ENCODE peak calls at places on chromosomes 12 and 14, in seven cellular contexts. B is neural progenitor cell, M is mammary epithelial cell, S is fibroblast of lung, A is left ventricle myocardium inferior, W is IMR-90, Y is heart left ventricle. L is an unnamed sample.

GRCh38 chr12:617304-617915 is 45.8 kb downstream of the NINJ2 start:
- DNase-seq in Y (peak), S (peak), B (no peak), A (peak), M (no peak), W (peak), L (peak)

GRCh38 chr14:29857545-29857944 is 70.1 kb downstream of the PRKD1 start:
- DNase-seq in A (no peak), B (no peak), Y (no peak), M (no peak), S (no peak), W (no peak), L (no peak)

GRCh38 chr12:131855521-131856142 is 27.4 kb downstream of the MMP17 start:
- DNase-seq in B (no peak), A (no peak), M (no peak), S (no peak), Y (no peak), W (no peak), L (no peak)

GRCh38 chr12:110279976-110280783 is 867 bp upstream of the ATP2A2 start:
- DNase-seq in Y (peak), B (peak), W (peak), M (peak), S (no peak), A (peak), L (peak)

GRCh38 chr12:47808049-47808448 is 11.7 kb downstream of the HDAC7 start:
- DNase-seq in A (peak), W (peak), M (no peak), S (no peak), B (no peak), Y (peak), L (peak)

GRCh38 chr14:102776761-102777710 is at the start of gene TRAF3:
- DNase-seq in A (peak), M (peak), S (peak), W (peak), Y (peak), B (peak), L (peak)

GRCh38 chr14:75849496-75849895 is 132.3 kb downstream of the TGFB3 start:
- DNase-seq in S (no peak), W (no peak), B (no peak), A (no peak), M (no peak), Y (no peak), L (no peak)

GRCh38 chr14:77022219-77022852 is 6.2 kb downstream of the IRF2BPL start:
- DNase-seq in W (no peak), B (no peak), A (no peak), S (no peak), Y (no peak), M (no peak), L (no peak)

GRCh38 chr12:51971679-51972423 is 20.4 kb downstream of the ACVR1B start:
- DNase-seq in S (no peak), A (no peak), B (no peak), W (no peak), Y (no peak), M (no peak), L (no peak)

GRCh38 chr12:99232324-99232723 is 415.2 kb upstream of the GARIN6 start:
- DNase-seq in Y (no peak), W (no peak), M (no peak), S (no peak), B (peak), A (no peak), L (no peak)

GRCh38 chr12:44842669-44843068 is 33.4 kb downstream of the NELL2 start:
- DNase-seq in B (no peak), A (no peak), M (no peak), W (no peak), Y (no peak), S (no peak), L (no peak)

GRCh38 chr14:101877766-101878165 is 86.6 kb upstream of the DYNC1H1 start:
- DNase-seq in B (no peak), W (no peak), Y (no peak), A (no peak), M (no peak), S (no peak), L (no peak)

GRCh38 chr14:90523544-90523943 is 126.7 kb downstream of the CALM1 start:
- DNase-seq in A (no peak), W (peak), B (no peak), Y (no peak), M (no peak), S (peak), L (peak)

GRCh38 chr14:54420478-54421116 is 20.6 kb downstream of the CNIH1 start:
- DNase-seq in B (peak), W (peak), Y (no peak), A (no peak), S (peak), M (peak), L (no peak)

GRCh38 chr12:93569656-93570551 is 2.6 kb upstream of the SOCS2 start:
- DNase-seq in A (peak), S (peak), W (peak), B (peak), Y (peak), M (peak), L (peak)

GRCh38 chr12:60977966-60978365 is 1282.2 kb upstream of the USP15 start:
- DNase-seq in W (no peak), S (no peak), Y (no peak), A (no peak), M (peak), B (peak), L (no peak)

GRCh38 chr14:71739273-71739990 is 192.8 kb upstream of the RGS6 start:
- DNase-seq in A (no peak), B (no peak), Y (peak), W (peak), S (no peak), M (peak), L (no peak)

GRCh38 chr14:92531151-92531873 is 17.7 kb downstream of the RIN3 start:
- DNase-seq in B (no peak), S (no peak), M (no peak), Y (no peak), A (no peak), W (no peak), L (peak)

GRCh38 chr12:115791331-115791730 is 486.2 kb downstream of the MED13L start:
- DNase-seq in S (no peak), A (peak), W (no peak), M (no peak), Y (peak), B (no peak), L (no peak)

GRCh38 chr12:2003676-2004112 is 563 bp downstream of the DCP1B start:
- DNase-seq in B (no peak), S (peak), A (no peak), M (peak), Y (no peak), W (peak), L (no peak)

GRCh38 chr14:56325251-56325839 is 207.1 kb downstream of the PELI2 start:
- DNase-seq in A (no peak), S (peak), Y (no peak), W (peak), B (no peak), M (no peak), L (no peak)

GRCh38 chr12:93784339-93785086 is 107.3 kb downstream of the CRADD start:
- DNase-seq in B (peak), M (peak), W (peak), Y (peak), S (peak), A (peak), L (no peak)

GRCh38 chr12:85527192-85527591 is 247.2 kb downstream of the ALX1 start:
- DNase-seq in W (no peak), B (no peak), A (no peak), Y (no peak), M (no peak), S (no peak), L (no peak)

GRCh38 chr12:15728118-15728598 is 61.0 kb downstream of the EPS8 start:
- DNase-seq in A (no peak), W (peak), S (peak), B (no peak), M (peak), Y (no peak), L (no peak)

GRCh38 chr14:64998455-64998931 is 11.8 kb downstream of the FNTB start:
- DNase-seq in M (peak), W (peak), B (no peak), S (no peak), A (no peak), Y (no peak), L (no peak)

GRCh38 chr14:106062502-106063272 is 536.3 kb downstream of the TMEM121 start:
- DNase-seq in A (no peak), Y (no peak), S (no peak), W (no peak), B (no peak), M (no peak), L (no peak)

GRCh38 chr14:102246071-102246470 is 58.9 kb downstream of the MOK start:
- DNase-seq in B (no peak), S (no peak), Y (no peak), M (no peak), W (no peak), A (no peak), L (no peak)

GRCh38 chr12:9651265-9651729 is 18.2 kb upstream of the CLEC2D start:
- DNase-seq in W (peak), A (no peak), B (no peak), M (peak), Y (no peak), S (peak), L (no peak)

GRCh38 chr14:59371762-59372161 is 93.4 kb downstream of the GPR135 start:
- DNase-seq in A (no peak), W (no peak), S (no peak), Y (no peak), M (no peak), B (no peak), L (no peak)

GRCh38 chr12:91111366-91112321 is at the start of gene LUM:
- DNase-seq in S (peak), A (peak), Y (peak), W (peak), M (no peak), B (peak), L (no peak)

GRCh38 chr14:106044949-106045596 is 518.7 kb downstream of the TMEM121 start:
- DNase-seq in A (no peak), M (no peak), Y (peak), W (no peak), B (no peak), S (no peak), L (peak)

GRCh38 chr14:93962701-93963601 is 13.4 kb downstream of the ASB2 start:
- DNase-seq in A (no peak), W (peak), Y (no peak), M (no peak), S (peak), B (no peak), L (peak)

GRCh38 chr14:81765654-81766275 is 232.1 kb upstream of the SEL1L start:
- DNase-seq in S (no peak), A (no peak), M (no peak), Y (no peak), B (no peak), W (no peak), L (no peak)

GRCh38 chr12:25958254-25959068 is at the start of gene RASSF8:
- DNase-seq in M (peak), A (peak), S (peak), B (peak), Y (peak), W (peak), L (peak)

GRCh38 chr12:20382117-20382516 is 13.8 kb downstream of the PDE3A start:
- DNase-seq in A (no peak), S (no peak), Y (no peak), W (no peak), M (no peak), B (no peak), L (no peak)

GRCh38 chr12:20377750-20378149 is 9.4 kb downstream of the PDE3A start:
- DNase-seq in W (no peak), A (no peak), B (no peak), S (no peak), M (no peak), Y (no peak), L (no peak)

DNA sequence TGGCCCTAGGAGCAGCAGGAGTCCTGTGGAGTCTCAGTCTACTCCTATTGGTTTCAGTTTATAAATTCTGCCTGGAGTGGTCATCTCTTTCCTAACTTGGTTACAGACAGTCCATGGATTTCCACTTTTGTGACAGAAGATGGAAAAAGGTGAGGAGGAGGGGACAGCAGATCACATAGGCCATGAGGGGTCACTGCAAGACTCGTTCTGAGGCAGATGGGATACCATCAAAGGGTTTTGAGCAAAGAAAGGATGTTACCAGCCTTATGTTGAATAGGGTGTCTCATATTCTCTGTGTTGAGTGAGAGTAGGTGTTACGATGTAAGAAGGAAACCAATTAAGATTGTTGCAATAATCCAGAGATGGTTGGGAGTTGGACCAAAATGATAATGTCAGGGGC is 15.3 kb downstream of the PDE3A start:
- DNase-seq in A (no peak), B (peak), S (no peak), M (no peak), Y (no peak), W (no peak), L (no peak)
- TF ChIP-seq CTCF in A (no peak), B (peak), S (no peak), M (no peak), Y (no peak), W (no peak), L (no peak)

DNA sequence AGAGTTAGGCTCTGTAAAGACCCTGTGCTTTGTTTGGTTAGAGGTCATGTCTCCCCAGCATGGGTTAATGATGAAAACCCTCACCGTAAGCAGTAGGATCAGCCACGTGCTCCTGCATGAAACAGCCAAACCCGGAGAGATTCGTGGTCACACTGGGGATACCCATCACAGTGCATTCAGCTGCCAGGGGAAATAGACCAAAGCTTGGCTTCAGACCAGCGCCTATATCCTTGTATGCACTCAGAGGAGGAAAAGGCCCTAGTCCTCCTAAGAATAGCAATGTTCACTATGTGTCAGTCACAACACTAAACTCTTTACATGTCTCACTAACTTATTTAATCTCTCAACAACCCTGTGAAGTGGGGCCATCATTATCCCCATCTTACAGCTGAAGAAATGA is 16.3 kb downstream of the SPX start:
- DNase-seq in A (no peak), M (no peak), W (no peak), Y (no peak), S (no peak), B (no peak), L (no peak)
- H3K27ac ChIP-seq in A (peak), M (no peak), W (no peak), Y (no peak), S (no peak), B (no peak), L (no peak)

DNA sequence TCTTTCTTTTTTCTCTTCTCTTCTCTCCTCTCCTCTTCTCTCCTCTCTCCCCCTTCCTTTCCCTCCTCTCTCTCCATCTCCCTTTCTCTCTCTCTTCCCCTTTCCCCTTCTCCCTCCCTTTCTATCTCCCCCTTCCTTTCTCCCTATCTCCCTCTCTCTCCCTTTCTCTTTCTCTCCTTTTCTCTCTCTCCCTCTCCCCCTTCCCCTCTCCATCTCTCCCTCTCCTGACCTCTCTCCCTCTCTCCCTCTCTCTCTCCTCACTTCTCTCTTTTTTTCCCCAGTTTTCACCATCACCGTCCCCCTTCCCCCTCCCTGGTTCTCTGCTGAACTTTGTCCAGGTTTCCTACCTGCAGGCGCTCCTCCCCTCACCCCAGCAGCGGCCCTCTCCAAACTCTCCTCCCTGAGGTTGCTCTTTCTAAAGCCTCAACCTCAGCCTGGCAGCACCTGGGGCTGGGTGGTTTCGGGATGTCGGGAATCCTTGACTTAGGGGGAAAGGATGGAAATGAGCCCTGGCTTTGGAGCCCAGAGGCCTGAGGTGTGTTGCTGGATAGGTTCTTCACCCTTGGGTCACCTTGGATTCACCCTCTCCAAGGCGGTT is 14.7 kb upstream of the TBX3 start:
- DNase-seq in A (no peak), W (no peak), Y (no peak), B (no peak), M (no peak), S (no peak), L (no peak)
- H3K4me3 ChIP-seq in A (peak), W (no peak), Y (peak), B (peak), M (no peak), S (peak), L (peak)

GRCh38 chr12:121223947-121224285 is 14.0 kb downstream of the P2RX4 start:
- DNase-seq in S (no peak), B (no peak), M (no peak), W (no peak), A (no peak), Y (no peak), L (no peak)

GRCh38 chr12:121224591-121224990 is 14.7 kb downstream of the P2RX4 start:
- DNase-seq in A (no peak), W (no peak), S (no peak), Y (no peak), M (no peak), B (no peak), L (no peak)

GRCh38 chr12:121222847-121223246 is 12.9 kb downstream of the P2RX4 start:
- DNase-seq in W (no peak), M (no peak), S (no peak), Y (no peak), A (no peak), B (no peak), L (no peak)

GRCh38 chr12:121226399-121226798 is 16.5 kb downstream of the P2RX4 start:
- DNase-seq in M (no peak), S (no peak), A (no peak), W (no peak), B (no peak), Y (no peak), L (no peak)

GRCh38 chr12:121223283-121223946 is 13.5 kb downstream of the P2RX4 start:
- DNase-seq in M (peak), Y (no peak), S (no peak), W (no peak), B (no peak), A (no peak), L (no peak)
- TF ChIP-seq CTCF in M (peak), Y (no peak), S (peak), W (peak), B (peak), A (no peak), L (peak)

DNA sequence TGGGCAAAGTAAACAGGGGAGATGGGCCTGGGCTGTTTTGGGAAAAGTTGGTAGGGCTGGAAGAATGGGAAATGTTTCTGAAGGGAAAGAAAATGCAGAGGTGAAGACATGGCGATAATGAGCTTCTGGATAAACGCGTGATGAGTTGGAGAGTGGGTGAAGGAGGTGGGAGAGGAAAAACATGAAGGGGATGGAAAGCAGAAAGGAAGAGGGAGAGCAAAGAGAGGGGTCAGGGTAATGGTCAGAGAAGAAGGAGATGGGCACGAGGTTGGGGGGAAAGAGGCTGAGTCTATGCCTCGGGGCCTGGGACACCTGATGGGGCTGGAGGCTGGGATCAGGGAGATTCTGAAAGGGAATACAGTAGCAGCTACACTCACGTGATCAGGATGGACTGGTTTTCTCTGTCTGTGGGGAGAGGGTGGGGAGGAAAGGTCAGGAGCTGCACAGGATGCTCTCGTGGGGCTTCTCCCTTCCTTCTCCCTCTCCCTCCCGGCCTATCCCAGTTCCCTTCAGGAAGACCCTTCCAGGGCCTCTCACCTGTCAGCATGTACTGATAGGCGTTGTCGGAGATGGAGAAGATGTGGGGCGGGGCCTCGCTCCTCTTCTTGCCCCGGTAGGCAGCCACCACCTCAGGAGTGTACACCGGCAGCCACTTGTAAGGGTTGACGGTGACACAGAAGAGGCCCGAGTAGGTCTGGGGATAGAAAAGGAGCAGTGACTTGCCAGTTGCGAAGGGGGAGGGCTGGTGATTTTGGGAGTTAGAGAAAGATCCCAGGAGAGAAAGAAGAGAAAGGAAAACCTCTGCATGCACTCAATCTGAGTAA is 3.1 kb downstream of the MYH7 start:
- DNase-seq in B (no peak), M (no peak), Y (peak), A (no peak), S (no peak), W (no peak), L (no peak)
- H3K27ac ChIP-seq in B (no peak), M (no peak), Y (peak), A (no peak), S (no peak), W (no peak), L (no peak)

L was measured in lower lobe of right lung.